ENCODE peak calls at places on chromosomes 5 and 9, in four cellular contexts. I, Q, A and T are unnamed samples. For H3K36me3, the result is how much of the 10 kb centered on the place peaks cover.

GRCh38 chr5:123285122-123286011 is 137.8 kb downstream of the CEP120 start:
- DNase-seq in I (no peak), Q (peak), A (peak), T (no peak)

GRCh38 chr5:157217289-157218024 is 36.8 kb downstream of the ITK start:
- DNase-seq in I (no peak), Q (no peak), A (no peak), T (no peak)

GRCh38 chr9:119959846-119960545 is 590.8 kb upstream of the BRINP1 start:
- DNase-seq in I (no peak), Q (no peak), A (peak), T (no peak)

GRCh38 chr5:139038618-139039305 is 159.4 kb downstream of the SIL1 start:
- DNase-seq in I (no peak), Q (peak), A (no peak), T (no peak)

GRCh38 chr9:10613413-10613812 is 611 bp upstream of the PTPRD start:
- DNase-seq in I (no peak), Q (no peak), A (no peak), T (no peak)

GRCh38 chr5:16616536-16617271 is at the start of gene RETREG1:
- DNase-seq in I (peak), Q (peak), A (peak), T (peak)

GRCh38 chr9:6566409-6567139 is 79.0 kb downstream of the GLDC start:
- DNase-seq in I (peak), Q (no peak), A (peak), T (peak)

GRCh38 chr9:89533396-89534187 is 35.7 kb upstream of the SEMA4D start:
- DNase-seq in I (no peak), Q (no peak), A (no peak), T (no peak)

GRCh38 chr5:61673007-61673735 is 341.1 kb downstream of the ZSWIM6 start:
- DNase-seq in I (peak), Q (peak), A (peak), T (peak)

GRCh38 chr5:161432798-161433197 is 113.7 kb downstream of the GABRB2 start:
- DNase-seq in I (no peak), Q (no peak), A (no peak), T (no peak)

DNA sequence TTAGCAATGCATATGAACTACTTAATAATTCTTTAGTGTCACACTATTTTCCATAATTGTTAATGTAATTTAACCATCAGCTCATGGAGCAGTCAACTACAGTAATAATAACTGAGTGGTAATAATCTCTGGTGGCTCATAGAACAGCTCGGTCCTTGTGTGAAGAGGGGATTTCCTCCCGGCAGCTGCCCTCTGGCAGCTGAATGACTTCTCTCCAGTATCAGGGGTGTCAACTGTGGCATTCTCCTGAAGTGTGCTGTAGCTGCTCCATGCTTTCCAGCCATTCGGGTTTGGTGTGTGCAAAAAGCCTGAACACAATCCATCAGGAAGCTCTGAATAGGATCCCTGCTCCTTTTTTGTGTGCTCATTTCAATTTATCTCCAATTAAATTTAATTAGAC is 59.7 kb upstream of the BARX1 start:
- DNase-seq in I (no peak), Q (peak), A (no peak), T (no peak)
- H2AFZ ChIP-seq in I (no peak), Q (no peak), A (no peak), T (no peak)

GRCh38 chr9:107325842-107326241 is 42.8 kb downstream of the RAD23B start:
- DNase-seq in I (no peak), Q (no peak), A (no peak), T (no peak)
- H3K36me3 ChIP-seq in I (half or more), Q (half or more), A (half or more), T (half or more)

DNA sequence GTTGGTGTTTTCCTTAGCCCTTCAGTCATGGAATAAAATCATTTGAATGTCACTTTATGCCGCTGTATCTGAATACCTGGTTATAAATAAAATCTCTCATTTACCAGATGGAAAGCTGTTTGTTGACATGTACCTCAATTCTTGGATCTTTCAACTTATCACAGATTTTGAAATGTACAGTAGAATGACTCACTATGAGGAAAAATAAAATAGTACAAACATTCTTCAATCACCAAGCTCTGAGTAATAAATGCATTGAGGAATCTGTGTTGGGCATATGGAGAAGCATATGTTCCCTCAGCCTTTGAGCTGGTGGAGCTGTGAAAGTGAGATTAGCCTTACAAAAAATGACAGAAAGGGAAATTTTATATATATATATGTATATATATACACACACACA is 175.4 kb downstream of the KIAA0825 start:
- DNase-seq in I (no peak), Q (no peak), A (peak), T (peak)
- TF ChIP-seq EZH2phosphoT487 in I (no peak), Q (no peak), A (no peak), T (no peak)

GRCh38 chr9:12272471-12273072 is 420.6 kb upstream of the TYRP1 start:
- DNase-seq in I (no peak), Q (no peak), A (no peak), T (no peak)
- H2AFZ ChIP-seq in I (no peak), Q (no peak), A (no peak), T (no peak)

DNA sequence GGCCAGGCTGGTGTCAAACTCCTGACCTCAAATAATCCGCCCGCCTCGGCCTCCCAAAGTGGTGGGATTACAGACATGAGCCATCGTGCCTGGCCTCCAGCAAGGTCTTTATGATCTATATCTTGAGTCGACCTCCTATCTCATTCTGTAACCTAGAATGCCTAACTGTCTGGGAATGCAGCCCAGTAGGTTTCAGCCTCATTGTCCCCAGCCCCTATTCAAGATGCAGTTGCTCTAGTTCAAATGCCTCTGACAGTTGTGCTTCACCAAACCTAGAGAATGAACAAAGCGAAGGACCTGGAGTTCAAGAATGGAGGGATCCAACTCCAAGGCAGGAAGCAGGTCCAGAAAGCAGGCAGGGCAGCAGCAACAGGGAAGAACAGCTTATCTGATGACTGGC is 30.8 kb downstream of the GLRX start:
- DNase-seq in I (no peak), Q (no peak), A (no peak), T (no peak)
- H3K36me3 ChIP-seq in I (under half), Q (under half), A (half or more), T (under half)

GRCh38 chr5:96066386-96066719 is 104.7 kb upstream of the ELL2 start:
- DNase-seq in I (no peak), Q (no peak), A (no peak), T (no peak)
- TF ChIP-seq EZH2phosphoT487 in I (no peak), Q (no peak), A (no peak), T (no peak)